ENCODE peak calls at places on chromosomes 5 and 9, in six cellular contexts. J, B, F, M, V and I are unnamed samples.
A peak's percentile ranks its signal among the peaks of the same experiment; 100 is the strongest.

GRCh38 chr9:14043491-14043890 is 270.4 kb downstream of the NFIB start:
- DNase-seq in J (no peak), B (no peak), F (no peak), M (no peak), V (no peak), I (no peak)

GRCh38 chr9:113705306-113705937 is 170.7 kb upstream of the ZNF618 start:
- DNase-seq in J (no peak), B (peak; percentile 32), F (no peak), M (no peak), V (no peak), I (no peak)

GRCh38 chr9:27261517-27262211 is 35.3 kb downstream of the EQTN start:
- DNase-seq in J (peak; percentile 40), B (no peak), F (no peak), M (no peak), V (no peak), I (no peak)

GRCh38 chr9:116087246-116087645 is 66.3 kb upstream of the PAPPA start:
- DNase-seq in J (peak; percentile 88), B (peak; percentile 26), F (no peak), M (no peak), V (peak; percentile 2), I (peak; percentile 64)

GRCh38 chr5:98775962-98776687 is 2.7 kb downstream of the RGMB start:
- DNase-seq in J (peak; percentile 94), B (no peak), F (no peak), M (no peak), V (no peak), I (no peak)

GRCh38 chr9:117092582-117092981 is 322.3 kb downstream of the ASTN2 start:
- DNase-seq in J (peak; percentile 65), B (no peak), F (no peak), M (no peak), V (no peak), I (no peak)

GRCh38 chr5:55657443-55657842 is 54.7 kb downstream of the SLC38A9 start:
- DNase-seq in J (no peak), B (no peak), F (no peak), M (no peak), V (no peak), I (no peak)

GRCh38 chr5:179771496-179771895 is 22.3 kb upstream of the LTC4S start:
- DNase-seq in J (no peak), B (no peak), F (no peak), M (no peak), V (no peak), I (no peak)

GRCh38 chr5:66850354-66851075 is 254.3 kb downstream of the MAST4 start:
- DNase-seq in J (peak; percentile 58), B (no peak), F (no peak), M (no peak), V (no peak), I (no peak)

GRCh38 chr9:116298249-116298648 is 144.7 kb downstream of the PAPPA start:
- DNase-seq in J (no peak), B (no peak), F (no peak), M (no peak), V (no peak), I (no peak)

GRCh38 chr5:149485655-149486615 is 65.3 kb downstream of the CSNK1A1 start:
- DNase-seq in J (peak; percentile 99), B (peak; percentile 79), F (no peak), M (no peak), V (no peak), I (peak; percentile 81)